ENCODE peak calls at places on chromosomes 4 and X, in five cellular contexts. G, S, P, B and V are unnamed samples.

GRCh38 chr4:123591875-123592274 is 195.3 kb downstream of the SPRY1 start:
- DNase-seq in G (no peak), S (no peak), P (no peak), B (no peak), V (no peak)

GRCh38 chr4:9994246-9994847 is 26.9 kb downstream of the SLC2A9 start:
- DNase-seq in G (no peak), S (no peak), P (no peak), B (no peak), V (no peak)

GRCh38 chrX:7927259-7928167 is at the start of gene PNPLA4:
- DNase-seq in G (peak; percentile 88), S (peak; percentile 80), P (peak; percentile 6), B (peak; percentile 33), V (no peak)

GRCh38 chr4:155371432-155372043 is 5.2 kb downstream of the MAP9 start:
- DNase-seq in G (no peak), S (no peak), P (no peak), B (no peak), V (peak; percentile 7)

GRCh38 chrX:118973389-118974087 is 880 bp upstream of the LONRF3 start:
- DNase-seq in G (no peak), S (peak; percentile 37), P (no peak), B (no peak), V (no peak)

GRCh38 chr4:41681054-41681453 is 67.5 kb downstream of the PHOX2B start:
- DNase-seq in G (no peak), S (no peak), P (no peak), B (no peak), V (no peak)

GRCh38 chrX:147917700-147918694 is 6.3 kb downstream of the FMR1 start:
- DNase-seq in G (peak; percentile 25), S (no peak), P (no peak), B (no peak), V (peak; percentile 38)

GRCh38 chrX:115330498-115331138 is 41.1 kb downstream of the LUZP4 start:
- DNase-seq in G (peak; percentile 60), S (peak; percentile 22), P (peak; percentile 80), B (no peak), V (peak; percentile 43)

GRCh38 chr4:41590591-41590990 is 52.6 kb downstream of the LIMCH1 start:
- DNase-seq in G (no peak), S (no peak), P (no peak), B (no peak), V (no peak)

GRCh38 chr4:98555798-98556445 is 102.5 kb downstream of the TSPAN5 start:
- DNase-seq in G (no peak), S (no peak), P (no peak), B (no peak), V (no peak)